ENCODE peak calls at places on chromosomes 3 and 15, in eight cellular contexts. One of them, this sample, is unnamed.

GRCh38 chr15:45198337-45199135 is 10.8 kb upstream of the SHF start:
- DNase-seq in stomach: peak; percentile 96
- DNase-seq in GM23338: peak; percentile 90
- DNase-seq in breast epithelium: peak; percentile 95
- DNase-seq in upper lobe of left lung: peak; percentile 86
- DNase-seq in sigmoid colon: peak; percentile 99
- DNase-seq in spleen: peak; percentile 95
- DNase-seq in GM12892: peak; percentile 60
- DNase-seq in this sample: no peak

GRCh38 chr15:95843241-95843851 is 487.2 kb upstream of the NR2F2 start:
- DNase-seq in spleen: no peak
- DNase-seq in GM12892: no peak
- DNase-seq in upper lobe of left lung: no peak
- DNase-seq in breast epithelium: no peak
- DNase-seq in GM23338: no peak
- DNase-seq in sigmoid colon: no peak
- DNase-seq in stomach: no peak
- DNase-seq in this sample: no peak

GRCh38 chr3:191901746-191902145 is 440.8 kb downstream of the PYDC2 start:
- DNase-seq in breast epithelium: no peak
- DNase-seq in stomach: no peak
- DNase-seq in GM12892: no peak
- DNase-seq in upper lobe of left lung: no peak
- DNase-seq in spleen: no peak
- DNase-seq in GM23338: no peak
- DNase-seq in sigmoid colon: no peak
- DNase-seq in this sample: no peak

GRCh38 chr3:157532529-157533297 is 29.5 kb upstream of the VEPH1 start:
- DNase-seq in upper lobe of left lung: no peak
- DNase-seq in GM12892: peak; percentile 17
- DNase-seq in sigmoid colon: no peak
- DNase-seq in stomach: no peak
- DNase-seq in spleen: no peak
- DNase-seq in breast epithelium: no peak
- DNase-seq in GM23338: peak; percentile 95
- DNase-seq in this sample: peak; percentile 14

GRCh38 chr15:33587773-33588172 is 277.0 kb downstream of the RYR3 start:
- DNase-seq in spleen: no peak
- DNase-seq in GM23338: no peak
- DNase-seq in GM12892: no peak
- DNase-seq in sigmoid colon: no peak
- DNase-seq in stomach: no peak
- DNase-seq in breast epithelium: no peak
- DNase-seq in upper lobe of left lung: no peak
- DNase-seq in this sample: no peak

GRCh38 chr15:97986781-97987180 is 26.3 kb downstream of the ARRDC4 start:
- DNase-seq in GM12892: no peak
- DNase-seq in spleen: no peak
- DNase-seq in sigmoid colon: no peak
- DNase-seq in GM23338: no peak
- DNase-seq in breast epithelium: no peak
- DNase-seq in upper lobe of left lung: no peak
- DNase-seq in stomach: no peak
- DNase-seq in this sample: no peak

GRCh38 chr3:16512435-16513140 is 911 bp downstream of the RFTN1 start:
- DNase-seq in spleen: peak; percentile 91
- DNase-seq in GM12892: peak; percentile 43
- DNase-seq in breast epithelium: no peak
- DNase-seq in GM23338: peak; percentile 54
- DNase-seq in upper lobe of left lung: peak; percentile 88
- DNase-seq in sigmoid colon: peak; percentile 69
- DNase-seq in stomach: peak; percentile 26
- DNase-seq in this sample: no peak

GRCh38 chr15:25456196-25456595 is 17.4 kb upstream of the UBE3A start:
- DNase-seq in sigmoid colon: no peak
- DNase-seq in breast epithelium: no peak
- DNase-seq in GM12892: no peak
- DNase-seq in GM23338: no peak
- DNase-seq in upper lobe of left lung: no peak
- DNase-seq in stomach: no peak
- DNase-seq in spleen: no peak
- DNase-seq in this sample: no peak

GRCh38 chr3:158420654-158421396 is 150.2 kb upstream of the MLF1 start:
- DNase-seq in breast epithelium: no peak
- DNase-seq in GM23338: no peak
- DNase-seq in stomach: no peak
- DNase-seq in GM12892: no peak
- DNase-seq in upper lobe of left lung: no peak
- DNase-seq in spleen: no peak
- DNase-seq in sigmoid colon: no peak
- DNase-seq in this sample: no peak

GRCh38 chr3:77066829-77067228 is 26.9 kb downstream of the ROBO2 start:
- DNase-seq in upper lobe of left lung: no peak
- DNase-seq in spleen: no peak
- DNase-seq in sigmoid colon: no peak
- DNase-seq in breast epithelium: no peak
- DNase-seq in stomach: no peak
- DNase-seq in GM23338: no peak
- DNase-seq in GM12892: no peak
- DNase-seq in this sample: no peak

GRCh38 chr15:37014137-37014536 is 86.2 kb downstream of the MEIS2 start:
- DNase-seq in sigmoid colon: no peak
- DNase-seq in GM12892: no peak
- DNase-seq in stomach: no peak
- DNase-seq in upper lobe of left lung: no peak
- DNase-seq in breast epithelium: no peak
- DNase-seq in spleen: no peak
- DNase-seq in GM23338: no peak
- DNase-seq in this sample: no peak

GRCh38 chr3:149398296-149398695 is 20.8 kb upstream of the TM4SF1 start:
- DNase-seq in spleen: no peak
- DNase-seq in stomach: no peak
- DNase-seq in GM23338: no peak
- DNase-seq in upper lobe of left lung: no peak
- DNase-seq in GM12892: no peak
- DNase-seq in breast epithelium: no peak
- DNase-seq in sigmoid colon: no peak
- DNase-seq in this sample: no peak

GRCh38 chr3:73530030-73530411 is 94.7 kb downstream of the PDZRN3 start:
- DNase-seq in breast epithelium: no peak
- DNase-seq in spleen: no peak
- DNase-seq in GM12892: no peak
- DNase-seq in stomach: no peak
- DNase-seq in sigmoid colon: no peak
- DNase-seq in GM23338: no peak
- DNase-seq in upper lobe of left lung: no peak
- DNase-seq in this sample: no peak

GRCh38 chr3:73521936-73522335 is 102.8 kb downstream of the PDZRN3 start:
- DNase-seq in GM23338: no peak
- DNase-seq in GM12892: no peak
- DNase-seq in stomach: no peak
- DNase-seq in sigmoid colon: no peak
- DNase-seq in upper lobe of left lung: no peak
- DNase-seq in spleen: no peak
- DNase-seq in breast epithelium: no peak
- DNase-seq in this sample: no peak

GRCh38 chr3:73523661-73524060 is 101.1 kb downstream of the PDZRN3 start:
- DNase-seq in stomach: no peak
- DNase-seq in spleen: no peak
- DNase-seq in breast epithelium: no peak
- DNase-seq in GM23338: no peak
- DNase-seq in upper lobe of left lung: no peak
- DNase-seq in GM12892: no peak
- DNase-seq in sigmoid colon: no peak
- DNase-seq in this sample: no peak

GRCh38 chr3:73529280-73530029 is 95.3 kb downstream of the PDZRN3 start:
- DNase-seq in sigmoid colon: no peak
- DNase-seq in breast epithelium: no peak
- DNase-seq in stomach: no peak
- DNase-seq in upper lobe of left lung: no peak
- DNase-seq in spleen: no peak
- DNase-seq in GM23338: no peak
- DNase-seq in GM12892: no peak
- DNase-seq in this sample: no peak

DNA sequence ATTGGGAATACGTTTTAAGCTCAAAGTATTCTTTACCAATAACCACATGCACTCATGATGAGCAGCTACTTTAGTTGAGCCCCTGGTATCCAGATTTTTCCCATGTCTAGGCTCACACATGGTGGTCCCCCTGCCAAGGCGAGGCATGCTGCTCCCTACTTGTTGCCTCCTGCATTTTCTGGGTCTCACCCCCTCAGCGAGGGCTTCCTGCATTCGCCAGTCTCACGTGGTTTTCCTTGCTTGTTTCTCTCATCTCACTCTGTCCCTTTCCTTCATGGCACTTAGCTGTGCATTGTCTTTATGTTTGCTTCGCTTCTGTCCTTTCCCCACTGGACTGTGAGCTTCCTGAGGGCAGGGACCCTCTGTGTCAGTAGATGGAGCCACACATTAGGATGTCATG is 99.2 kb downstream of the PDZRN3 start:
- DNase-seq in stomach: no peak
- DNase-seq in breast epithelium: no peak
- DNase-seq in upper lobe of left lung: no peak
- DNase-seq in sigmoid colon: no peak
- DNase-seq in GM23338: no peak
- DNase-seq in spleen: no peak
- DNase-seq in GM12892: no peak
- DNase-seq in this sample: no peak
- TF ChIP-seq POLR2AphosphoS5 in stomach: no peak
- TF ChIP-seq POLR2AphosphoS5 in breast epithelium: no peak
- TF ChIP-seq POLR2AphosphoS5 in upper lobe of left lung: no peak
- TF ChIP-seq POLR2AphosphoS5 in sigmoid colon: no peak
- TF ChIP-seq POLR2AphosphoS5 in GM23338: no peak
- TF ChIP-seq POLR2AphosphoS5 in spleen: no peak
- TF ChIP-seq POLR2AphosphoS5 in GM12892: no peak
- TF ChIP-seq POLR2AphosphoS5 in this sample: no peak

DNA sequence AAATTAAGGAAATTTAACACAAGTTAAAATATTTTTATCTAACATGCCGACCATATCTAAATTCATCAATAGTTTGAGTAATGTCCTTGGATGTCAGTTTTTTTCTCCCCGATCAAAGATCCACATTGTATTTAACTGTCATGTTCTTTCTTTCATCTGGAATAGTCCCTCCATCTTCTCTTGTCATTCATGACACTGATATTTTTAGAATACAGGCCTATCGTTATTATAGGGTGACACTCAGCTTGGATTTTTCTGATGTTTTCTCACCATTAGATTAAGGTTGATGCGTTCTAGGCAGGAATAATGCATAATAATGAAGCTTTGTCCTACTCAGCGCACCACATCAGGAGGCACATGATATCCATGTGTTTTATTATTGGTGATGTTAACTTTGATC is 13.2 kb upstream of the PYGO1 start:
- DNase-seq in GM12892: no peak
- DNase-seq in upper lobe of left lung: no peak
- DNase-seq in sigmoid colon: no peak
- DNase-seq in GM23338: no peak
- DNase-seq in breast epithelium: no peak
- DNase-seq in stomach: no peak
- DNase-seq in spleen: no peak
- DNase-seq in this sample: no peak
- TF ChIP-seq POLR2AphosphoS5 in GM12892: no peak
- TF ChIP-seq POLR2AphosphoS5 in upper lobe of left lung: no peak
- TF ChIP-seq POLR2AphosphoS5 in sigmoid colon: no peak
- TF ChIP-seq POLR2AphosphoS5 in GM23338: no peak
- TF ChIP-seq POLR2AphosphoS5 in breast epithelium: no peak
- TF ChIP-seq POLR2AphosphoS5 in stomach: no peak
- TF ChIP-seq POLR2AphosphoS5 in spleen: no peak
- TF ChIP-seq POLR2AphosphoS5 in this sample: no peak

GRCh38 chr3:46866720-46867549 is 3.7 kb upstream of the MYL3 start:
- DNase-seq in breast epithelium: peak; percentile 78
- DNase-seq in upper lobe of left lung: no peak
- DNase-seq in spleen: peak; percentile 95
- DNase-seq in sigmoid colon: peak; percentile 92
- DNase-seq in GM23338: peak; percentile 89
- DNase-seq in stomach: peak; percentile 87
- DNase-seq in GM12892: peak; percentile 74
- DNase-seq in this sample: peak; percentile 78

GRCh38 chr3:46868301-46868700 is 5.1 kb upstream of the MYL3 start:
- DNase-seq in upper lobe of left lung: peak; percentile 62
- DNase-seq in breast epithelium: no peak
- DNase-seq in GM23338: no peak
- DNase-seq in spleen: no peak
- DNase-seq in stomach: no peak
- DNase-seq in sigmoid colon: no peak
- DNase-seq in GM12892: no peak
- DNase-seq in this sample: no peak

GRCh38 chr3:46868948-46869347 is 5.7 kb upstream of the MYL3 start:
- DNase-seq in sigmoid colon: no peak
- DNase-seq in breast epithelium: no peak
- DNase-seq in stomach: no peak
- DNase-seq in spleen: no peak
- DNase-seq in upper lobe of left lung: peak; percentile 65
- DNase-seq in GM23338: no peak
- DNase-seq in GM12892: no peak
- DNase-seq in this sample: no peak

GRCh38 chr3:46866032-46866595 is 2.9 kb upstream of the MYL3 start:
- DNase-seq in GM12892: no peak
- DNase-seq in spleen: peak; percentile 20
- DNase-seq in sigmoid colon: no peak
- DNase-seq in breast epithelium: no peak
- DNase-seq in GM23338: no peak
- DNase-seq in upper lobe of left lung: peak; percentile 46
- DNase-seq in stomach: no peak
- DNase-seq in this sample: no peak

DNA sequence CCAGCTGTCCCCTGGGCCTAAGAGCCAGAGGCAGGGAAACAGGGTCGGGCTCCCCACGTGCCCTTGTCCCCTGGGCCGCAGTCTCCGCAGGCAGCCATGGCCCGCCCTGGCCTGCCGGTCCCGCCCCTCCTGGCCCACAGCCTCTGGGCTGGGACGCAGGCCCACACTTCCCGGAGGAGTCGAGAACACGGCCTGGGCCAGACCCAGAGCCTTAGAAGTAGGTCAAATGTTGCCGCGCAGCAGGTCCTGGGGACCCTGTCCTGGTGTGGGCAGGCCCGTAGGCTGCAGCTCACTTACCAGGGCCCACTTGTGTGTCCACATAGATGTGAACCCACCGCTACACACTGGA is 4.3 kb upstream of the MYL3 start:
- DNase-seq in sigmoid colon: peak; percentile 96
- DNase-seq in GM12892: no peak
- DNase-seq in stomach: peak; percentile 87
- DNase-seq in breast epithelium: peak; percentile 74
- DNase-seq in upper lobe of left lung: peak; percentile 94
- DNase-seq in GM23338: peak; percentile 33
- DNase-seq in spleen: no peak
- DNase-seq in this sample: no peak
- TF ChIP-seq POLR2AphosphoS5 in sigmoid colon: peak; percentile 71
- TF ChIP-seq POLR2AphosphoS5 in GM12892: no peak
- TF ChIP-seq POLR2AphosphoS5 in stomach: peak; percentile 35
- TF ChIP-seq POLR2AphosphoS5 in breast epithelium: peak; percentile 68
- TF ChIP-seq POLR2AphosphoS5 in upper lobe of left lung: peak; percentile 50
- TF ChIP-seq POLR2AphosphoS5 in GM23338: no peak
- TF ChIP-seq POLR2AphosphoS5 in spleen: peak; percentile 50
- TF ChIP-seq POLR2AphosphoS5 in this sample: no peak

DNA sequence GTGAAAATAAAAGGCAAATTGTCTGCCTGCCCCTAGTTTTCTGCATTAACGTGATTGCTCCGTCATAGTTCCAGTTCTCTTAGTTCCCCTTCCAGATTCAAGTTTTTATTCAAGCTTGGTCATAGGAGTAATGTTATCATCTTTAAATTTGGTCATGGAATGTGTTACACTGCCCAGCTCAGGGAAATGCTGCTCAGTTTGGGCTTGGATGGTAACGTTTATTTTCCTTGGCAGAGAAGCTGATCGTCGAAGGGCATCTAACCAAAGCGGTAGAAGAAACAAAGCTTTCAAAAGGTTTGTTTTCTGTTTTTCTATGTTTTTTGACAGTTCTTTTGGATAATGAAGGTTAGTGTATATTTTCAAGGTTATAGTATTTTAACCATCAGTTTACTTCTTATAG is 118.4 kb upstream of the FLNB start:
- DNase-seq in sigmoid colon: peak; percentile 77
- DNase-seq in breast epithelium: no peak
- DNase-seq in GM23338: no peak
- DNase-seq in spleen: no peak
- DNase-seq in upper lobe of left lung: no peak
- DNase-seq in stomach: no peak
- DNase-seq in GM12892: no peak
- DNase-seq in this sample: no peak
- TF ChIP-seq POLR2AphosphoS5 in sigmoid colon: peak; percentile 92
- TF ChIP-seq POLR2AphosphoS5 in breast epithelium: no peak
- TF ChIP-seq POLR2AphosphoS5 in GM23338: no peak
- TF ChIP-seq POLR2AphosphoS5 in spleen: no peak
- TF ChIP-seq POLR2AphosphoS5 in upper lobe of left lung: no peak
- TF ChIP-seq POLR2AphosphoS5 in stomach: peak; percentile 98
- TF ChIP-seq POLR2AphosphoS5 in GM12892: no peak
- TF ChIP-seq POLR2AphosphoS5 in this sample: no peak

This sample was measured in GM12891.